ENCODE peak calls at places on chromosomes 7 and 10, in eight cellular contexts. H is left ventricle myocardium inferior, Y is breast epithelium, Q is Panc1, A is keratinocyte, S is body of pancreas, D is pancreas, K is neural progenitor cell. W is an unnamed sample.
A peak's percentile ranks its signal among the peaks of the same experiment; 100 is the strongest.

GRCh38 chr7:79806161-79806734 is 328.4 kb upstream of the GNAI1 start:
- DNase-seq in H (no peak), Y (no peak), Q (no peak), A (no peak), S (no peak), D (no peak), K (peak; percentile 6), W (no peak)

GRCh38 chr7:36473454-36474282 is 84.0 kb downstream of the ANLN start:
- DNase-seq in H (peak; percentile 25), Y (no peak), Q (no peak), A (peak; percentile 81), S (peak; percentile 60), D (peak; percentile 70), K (peak; percentile 76), W (no peak)

GRCh38 chr7:1963575-1963974 is 269.2 kb downstream of the MAD1L1 start:
- DNase-seq in H (no peak), Y (no peak), Q (no peak), A (no peak), S (no peak), D (peak; percentile 39), K (no peak), W (no peak)

GRCh38 chr10:81018898-81019890 is 481.5 kb downstream of the SH2D4B start:
- DNase-seq in H (no peak), Y (no peak), Q (peak; percentile 25), A (no peak), S (peak; percentile 19), D (no peak), K (peak; percentile 73), W (no peak)

GRCh38 chr10:48464871-48465736 is 139.8 kb downstream of the ARHGAP22 start:
- DNase-seq in H (peak; percentile 70), Y (peak; percentile 51), Q (no peak), A (no peak), S (peak; percentile 16), D (no peak), K (peak; percentile 23), W (no peak)

GRCh38 chr7:44977956-44978355 is 859 bp downstream of the MYO1G start:
- DNase-seq in H (no peak), Y (no peak), Q (no peak), A (no peak), S (no peak), D (peak; percentile 58), K (no peak), W (no peak)

GRCh38 chr10:132036887-132037675 is 28.7 kb upstream of the JAKMIP3 start:
- DNase-seq in H (peak; percentile 34), Y (no peak), Q (no peak), A (no peak), S (no peak), D (peak; percentile 65), K (peak; percentile 56), W (no peak)

GRCh38 chr10:104043185-104043830 is 42.4 kb downstream of the COL17A1 start:
- DNase-seq in H (no peak), Y (no peak), Q (no peak), A (no peak), S (no peak), D (no peak), K (no peak), W (no peak)

GRCh38 chr10:113895018-113895417 is 40.6 kb downstream of the NHLRC2 start:
- DNase-seq in H (no peak), Y (no peak), Q (no peak), A (no peak), S (no peak), D (no peak), K (no peak), W (no peak)

GRCh38 chr10:125823663-125824251 is 411 bp downstream of the BCCIP start:
- DNase-seq in H (no peak), Y (no peak), Q (no peak), A (no peak), S (no peak), D (no peak), K (peak; percentile 35), W (no peak)

GRCh38 chr10:30755474-30755873 is 125.9 kb upstream of the LYZL2 start:
- DNase-seq in H (peak; percentile 64), Y (no peak), Q (no peak), A (no peak), S (no peak), D (no peak), K (no peak), W (no peak)

GRCh38 chr10:99984635-99985034 is 25.1 kb downstream of the DNMBP start:
- DNase-seq in H (no peak), Y (no peak), Q (no peak), A (no peak), S (no peak), D (no peak), K (no peak), W (no peak)

GRCh38 chr10:99981581-99982199 is 28.1 kb downstream of the DNMBP start:
- DNase-seq in H (no peak), Y (no peak), Q (no peak), A (no peak), S (no peak), D (no peak), K (no peak), W (no peak)

GRCh38 chr10:99983280-99983988 is 26.3 kb downstream of the DNMBP start:
- DNase-seq in H (peak; percentile 26), Y (no peak), Q (no peak), A (no peak), S (no peak), D (no peak), K (no peak), W (no peak)

GRCh38 chr10:99982728-99983127 is 27.0 kb downstream of the DNMBP start:
- DNase-seq in H (no peak), Y (no peak), Q (no peak), A (no peak), S (no peak), D (no peak), K (no peak), W (no peak)

GRCh38 chr10:99984201-99984600 is 25.5 kb downstream of the DNMBP start:
- DNase-seq in H (no peak), Y (no peak), Q (no peak), A (peak; percentile 73), S (no peak), D (no peak), K (no peak), W (no peak)
- H3K4me1 ChIP-seq in H (peaks cover 57% of the 10 kb centered on the region), Y (no peaks in the 10 kb centered on the region), Q (peaks cover 50% of the 10 kb centered on the region), A (peaks cover 41% of the 10 kb centered on the region), S (peaks cover 12% of the 10 kb centered on the region), D (peaks cover 6% of the 10 kb centered on the region), K (peaks cover 9% of the 10 kb centered on the region), W (peaks cover 12% of the 10 kb centered on the region)

DNA sequence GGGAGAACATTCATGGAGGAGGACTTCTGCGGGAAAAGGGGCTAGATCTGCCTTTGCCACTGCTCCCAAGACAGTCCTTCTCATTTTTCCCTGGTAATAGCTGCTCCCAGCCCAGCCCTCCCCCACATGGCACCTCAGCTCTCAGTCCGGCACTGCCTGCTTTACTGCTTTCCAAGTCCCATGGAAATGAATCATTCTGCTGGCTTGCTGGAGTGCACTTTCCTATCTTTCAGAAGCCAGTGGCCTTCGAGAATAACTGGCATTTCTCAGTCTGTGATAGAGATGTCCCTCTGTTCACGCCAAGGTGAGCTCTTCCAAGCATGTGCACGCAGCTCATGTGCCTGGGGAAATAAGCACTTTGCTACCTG is 61.4 kb downstream of the SYPL1 start:
- DNase-seq in H (no peak), Y (no peak), Q (no peak), A (no peak), S (no peak), D (no peak), K (no peak), W (no peak)
- H3K4me1 ChIP-seq in H (peaks cover 9% of the 10 kb centered on the region), Y (peaks cover 8% of the 10 kb centered on the region), Q (no peaks in the 10 kb centered on the region), A (peaks cover 40% of the 10 kb centered on the region), S (peaks cover 7% of the 10 kb centered on the region), D (no peaks in the 10 kb centered on the region), K (no peaks in the 10 kb centered on the region), W (no peaks in the 10 kb centered on the region)

GRCh38 chr7:92598310-92598981 is 8.3 kb upstream of the FAM133B start:
- DNase-seq in H (no peak), Y (no peak), Q (no peak), A (no peak), S (no peak), D (no peak), K (no peak), W (no peak)
- H3K4me1 ChIP-seq in H (peaks cover 15% of the 10 kb centered on the region), Y (no peaks in the 10 kb centered on the region), Q (peaks cover 4% of the 10 kb centered on the region), A (peaks cover 2% of the 10 kb centered on the region), S (no peaks in the 10 kb centered on the region), D (no peaks in the 10 kb centered on the region), K (no peaks in the 10 kb centered on the region), W (no peaks in the 10 kb centered on the region)

GRCh38 chr7:30906520-30907240 is 5.0 kb upstream of the AQP1 start:
- DNase-seq in H (no peak), Y (no peak), Q (no peak), A (no peak), S (no peak), D (no peak), K (no peak), W (no peak)

GRCh38 chr7:30910369-30911073 is 1.1 kb upstream of the AQP1 start:
- DNase-seq in H (no peak), Y (no peak), Q (no peak), A (no peak), S (no peak), D (no peak), K (no peak), W (no peak)

GRCh38 chr7:30909431-30909830 is 2.2 kb upstream of the AQP1 start:
- DNase-seq in H (no peak), Y (no peak), Q (no peak), A (no peak), S (no peak), D (no peak), K (no peak), W (peak; percentile 63)

GRCh38 chr7:30907527-30908267 is 4.0 kb upstream of the AQP1 start:
- DNase-seq in H (peak; percentile 48), Y (no peak), Q (no peak), A (no peak), S (peak; percentile 58), D (no peak), K (no peak), W (no peak)

GRCh38 chr7:30908681-30909080 is 3.0 kb upstream of the AQP1 start:
- DNase-seq in H (no peak), Y (no peak), Q (no peak), A (no peak), S (no peak), D (no peak), K (peak; percentile 75), W (no peak)
- H3K4me1 ChIP-seq in H (peaks cover 94% of the 10 kb centered on the region), Y (peaks cover 7% of the 10 kb centered on the region), Q (no peaks in the 10 kb centered on the region), A (peaks cover 8% of the 10 kb centered on the region), S (peaks cover 92% of the 10 kb centered on the region), D (peaks cover 15% of the 10 kb centered on the region), K (peaks cover 24% of the 10 kb centered on the region), W (peaks cover 39% of the 10 kb centered on the region)

GRCh38 chr7:90469554-90469953 is at the start of gene PTTG1IP2:
- DNase-seq in H (peak; percentile 17), Y (no peak), Q (no peak), A (no peak), S (no peak), D (no peak), K (no peak), W (no peak)
- H3K4me1 ChIP-seq in H (no peaks in the 10 kb centered on the region), Y (no peaks in the 10 kb centered on the region), Q (no peaks in the 10 kb centered on the region), A (peaks cover 15% of the 10 kb centered on the region), S (no peaks in the 10 kb centered on the region), D (no peaks in the 10 kb centered on the region), K (no peaks in the 10 kb centered on the region), W (no peaks in the 10 kb centered on the region)

DNA sequence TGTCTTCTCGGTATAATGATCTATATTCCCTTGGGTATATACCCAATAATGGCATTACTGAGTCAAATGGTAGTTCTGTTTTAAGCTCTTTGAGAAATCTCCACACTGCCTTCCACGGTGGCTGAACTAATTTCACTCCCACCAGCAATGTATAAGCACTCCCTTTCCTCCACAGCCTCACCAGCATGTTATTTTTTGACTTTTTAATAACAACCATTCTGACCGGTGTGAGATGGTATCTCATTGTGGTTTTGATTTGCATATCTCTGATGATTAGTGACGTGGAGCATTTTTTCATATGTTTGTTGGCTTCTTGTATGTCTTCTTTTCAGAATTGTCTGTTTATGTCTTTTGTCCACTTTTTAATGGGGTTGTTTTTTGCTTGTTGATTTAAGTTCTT is 33.6 kb downstream of the KIAA1217 start:
- DNase-seq in H (no peak), Y (no peak), Q (no peak), A (no peak), S (no peak), D (no peak), K (no peak), W (no peak)
- H3K4me1 ChIP-seq in H (peaks cover 67% of the 10 kb centered on the region), Y (peaks cover 13% of the 10 kb centered on the region), Q (peaks cover 3% of the 10 kb centered on the region), A (peaks cover 24% of the 10 kb centered on the region), S (peaks cover 23% of the 10 kb centered on the region), D (peaks cover 22% of the 10 kb centered on the region), K (peaks cover 28% of the 10 kb centered on the region), W (peaks cover 23% of the 10 kb centered on the region)

W was measured in lung.